ENCODE peak calls at places on chromosome 4, in four cellular contexts. X is psoas muscle, K is neural progenitor cell, V is esophagus squamous epithelium. A is an unnamed sample. For H3K4me1, the result is how much of the 10 kb centered on the place peaks cover.

GRCh38 chr4:37644962-37645361 is 41.2 kb downstream of the RELL1 start:
- DNase-seq in V (no peak), X (no peak), K (no peak), A (no peak)

GRCh38 chr4:185304944-185305690 is 90.6 kb downstream of the LRP2BP start:
- DNase-seq in X (no peak), V (no peak), K (peak), A (no peak)

GRCh38 chr4:108743021-108743420 is 19.8 kb downstream of the ETNPPL start:
- DNase-seq in X (no peak), V (no peak), K (peak), A (no peak)

GRCh38 chr4:128831526-128832252 is 22.2 kb downstream of the JADE1 start:
- DNase-seq in V (no peak), X (no peak), K (peak), A (no peak)

GRCh38 chr4:7973545-7973981 is 33.9 kb upstream of the AFAP1 start:
- DNase-seq in K (no peak), V (no peak), X (no peak), A (no peak)

GRCh38 chr4:3437582-3437936 is 4.2 kb upstream of the HGFAC start:
- DNase-seq in V (no peak), K (no peak), X (no peak), A (no peak)

GRCh38 chr4:48944659-48945290 is 38.2 kb upstream of the OCIAD2 start:
- DNase-seq in X (no peak), K (peak), V (no peak), A (no peak)

GRCh38 chr4:115274545-115274944 is 161.1 kb upstream of the NDST4 start:
- DNase-seq in X (no peak), V (no peak), K (no peak), A (no peak)

GRCh38 chr4:60897415-60897814 is 302.7 kb upstream of the ADGRL3 start:
- DNase-seq in X (no peak), K (no peak), V (no peak), A (no peak)

GRCh38 chr4:27861381-27861787 is 1000.7 kb downstream of the STIM2 start:
- DNase-seq in K (peak), X (no peak), V (no peak), A (no peak)

GRCh38 chr4:140103676-140104075 is 50.3 kb downstream of the MAML3 start:
- DNase-seq in X (no peak), V (no peak), K (no peak), A (no peak)

GRCh38 chr4:24312261-24312913 is 272.0 kb downstream of the DHX15 start:
- DNase-seq in K (no peak), V (no peak), X (no peak), A (no peak)

GRCh38 chr4:7892212-7893019 is 47.2 kb downstream of the AFAP1 start:
- DNase-seq in V (no peak), X (no peak), K (peak), A (no peak)

GRCh38 chr4:176259330-176260090 is 9.5 kb downstream of the ASB5 start:
- DNase-seq in K (no peak), V (no peak), X (no peak), A (no peak)

GRCh38 chr4:185634066-185634652 is 98.9 kb upstream of the PDLIM3 start:
- DNase-seq in X (no peak), K (peak), V (no peak), A (no peak)

GRCh38 chr4:108731001-108731400 is 31.9 kb downstream of the ETNPPL start:
- DNase-seq in K (no peak), X (no peak), V (no peak), A (no peak)

GRCh38 chr4:139660518-139661149 is 5.0 kb upstream of the MGST2 start:
- DNase-seq in X (no peak), V (no peak), K (no peak), A (no peak)

GRCh38 chr4:9409793-9410192 is 34.4 kb upstream of the DEFB131A start:
- DNase-seq in K (no peak), V (no peak), X (no peak), A (no peak)

GRCh38 chr4:2408976-2409375 is 9.5 kb downstream of the ZFYVE28 start:
- DNase-seq in X (no peak), V (no peak), K (no peak), A (no peak)
- H3K4me1 ChIP-seq in X (under half), V (under half), K (under half), A (under half)

DNA sequence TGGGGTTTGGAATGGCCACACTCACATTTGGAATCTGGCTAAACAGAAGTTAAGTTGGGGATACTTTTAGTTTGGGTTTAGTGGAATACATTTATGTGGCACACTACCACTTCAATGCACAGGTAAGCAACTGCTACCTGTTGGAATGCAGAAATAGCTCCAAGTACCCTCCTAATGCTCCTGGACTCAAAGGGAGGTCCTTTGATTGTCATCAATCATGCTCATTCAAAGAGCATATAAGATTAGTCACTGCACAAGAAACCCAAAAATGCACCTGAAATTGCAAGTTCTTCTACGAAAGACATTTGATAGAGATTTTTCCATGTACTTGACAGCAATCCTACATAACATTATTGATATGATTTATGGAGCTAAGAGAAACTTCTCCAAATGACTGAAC is 247.7 kb downstream of the ANKRD50 start:
- DNase-seq in V (no peak), X (no peak), K (no peak), A (no peak)
- H3K4me1 ChIP-seq in V (under half), X (under half), K (under half), A (under half)

DNA sequence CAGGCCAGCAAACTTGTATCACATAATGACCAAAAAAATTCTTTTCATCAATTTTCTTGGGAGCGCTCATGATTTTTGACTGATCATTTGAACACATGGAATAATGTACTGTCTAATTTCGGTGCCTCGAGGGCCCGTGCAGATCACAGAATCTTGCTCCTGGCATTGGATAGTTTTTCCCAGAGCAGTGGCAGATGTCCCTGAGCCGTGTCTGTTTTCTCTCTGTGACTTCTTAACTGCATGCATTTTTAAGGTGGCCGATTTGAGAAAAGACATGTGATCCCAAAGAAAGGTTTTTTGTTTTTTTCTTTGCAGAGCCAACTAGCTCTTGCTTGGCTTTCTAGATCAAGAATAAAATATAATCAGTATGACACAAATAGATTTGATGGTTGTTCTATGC is 19.7 kb downstream of the GPRIN3 start:
- DNase-seq in V (no peak), K (no peak), X (no peak), A (no peak)
- H3K4me1 ChIP-seq in V (under half), K (under half), X (under half), A (under half)

GRCh38 chr4:87732033-87732770 is 67.2 kb upstream of the IBSP start:
- DNase-seq in V (no peak), X (no peak), K (no peak), A (no peak)
- H3K4me1 ChIP-seq in V (under half), X (under half), K (under half), A (under half)

GRCh38 chr4:36067116-36067515 is 177.2 kb downstream of the ARAP2 start:
- DNase-seq in V (no peak), K (no peak), X (no peak), A (no peak)

GRCh38 chr4:36065274-36065871 is 178.9 kb downstream of the ARAP2 start:
- DNase-seq in K (no peak), X (no peak), V (no peak), A (no peak)

DNA sequence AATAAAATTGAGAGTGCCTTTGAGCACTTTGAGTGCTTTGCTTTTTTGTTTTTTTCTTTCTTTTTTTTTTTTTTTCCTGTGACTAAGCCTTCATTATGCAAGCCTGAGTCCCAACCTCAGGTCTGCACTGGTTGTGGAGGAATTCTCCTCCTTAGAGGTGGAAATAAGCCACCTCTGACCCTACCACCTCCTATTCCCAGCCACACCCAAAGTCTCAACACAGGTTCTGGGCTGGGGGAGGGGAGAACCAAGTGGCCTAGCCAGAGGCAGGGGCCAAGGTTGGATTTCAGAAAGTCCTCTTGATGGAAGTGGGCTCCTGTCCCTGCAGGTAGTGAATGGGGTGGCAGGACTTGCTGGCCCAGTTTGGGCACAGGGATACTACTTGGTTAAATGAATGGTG is 180.2 kb downstream of the ARAP2 start:
- DNase-seq in K (no peak), X (no peak), V (no peak), A (no peak)
- H3K4me1 ChIP-seq in K (under half), X (under half), V (under half), A (under half)

GRCh38 chr4:109816082-109816442 is 500 bp downstream of the GAR1 start:
- DNase-seq in K (peak), V (no peak), X (no peak), A (peak)
- H3K4me1 ChIP-seq in K (under half), V (under half), X (under half), A (under half)

GRCh38 chr4:121792966-121793365 is 8.2 kb upstream of the EXOSC9 start:
- DNase-seq in K (no peak), X (no peak), V (no peak), A (no peak)

GRCh38 chr4:121789960-121790829 is 10.9 kb upstream of the EXOSC9 start:
- DNase-seq in K (no peak), V (no peak), X (no peak), A (no peak)

GRCh38 chr4:121791481-121791880 is 9.6 kb upstream of the EXOSC9 start:
- DNase-seq in V (no peak), X (no peak), K (no peak), A (no peak)

GRCh38 chr4:121789470-121789869 is 11.7 kb upstream of the EXOSC9 start:
- DNase-seq in K (no peak), V (no peak), X (no peak), A (no peak)

GRCh38 chr4:121790976-121791375 is 10.1 kb upstream of the EXOSC9 start:
- DNase-seq in V (no peak), X (no peak), K (no peak), A (no peak)
- H3K4me1 ChIP-seq in V (under half), X (under half), K (under half), A (under half)

DNA sequence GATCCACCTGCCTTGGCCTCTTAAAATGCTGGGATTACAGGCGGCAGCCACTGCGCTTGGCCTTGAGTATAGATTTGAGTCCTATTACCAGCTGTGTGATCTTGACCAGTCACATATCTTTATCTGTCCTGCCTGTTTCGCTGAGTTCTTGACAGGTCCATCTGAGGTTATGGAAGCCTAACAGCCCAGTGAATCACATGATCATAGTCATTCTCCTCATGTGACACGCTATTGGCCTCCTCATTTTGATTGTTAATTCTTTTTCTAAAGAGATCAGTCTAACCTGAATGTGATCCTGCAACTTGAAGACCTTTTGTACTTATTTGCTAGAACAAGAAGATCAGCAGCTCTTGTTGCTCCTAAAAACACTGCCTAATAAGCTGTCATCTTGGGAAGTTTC is 86.7 kb downstream of the CHRNA9 start:
- DNase-seq in V (no peak), X (no peak), K (no peak), A (no peak)
- H3K4me1 ChIP-seq in V (under half), X (under half), K (under half), A (under half)

GRCh38 chr4:169030575-169030982 is 20.5 kb upstream of the CBR4 start:
- DNase-seq in X (no peak), V (no peak), K (no peak), A (no peak)
- H3K4me1 ChIP-seq in X (under half), V (under half), K (under half), A (under half)

DNA sequence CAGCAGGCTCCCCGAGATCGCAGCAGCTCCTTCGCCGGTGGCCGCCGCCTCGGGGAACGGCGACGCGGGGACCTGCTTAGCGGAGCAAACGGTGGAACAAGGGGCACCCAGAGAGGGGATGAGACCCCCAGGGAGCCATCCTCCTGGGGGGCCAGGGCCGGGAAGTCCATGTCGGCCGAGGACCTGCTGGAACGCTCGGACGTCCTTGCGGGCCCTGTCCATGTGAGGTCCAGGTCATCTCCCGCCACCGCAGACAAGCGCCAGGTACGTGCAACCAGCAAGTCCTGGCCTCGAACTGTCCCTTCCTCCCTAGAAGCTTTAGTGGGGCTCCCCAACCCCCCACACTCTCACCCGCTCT is 156.3 kb downstream of the SOWAHB start:
- DNase-seq in X (no peak), K (no peak), V (no peak), A (no peak)
- H3K4me1 ChIP-seq in X (under half), K (under half), V (under half), A (under half)